ENCODE peak calls at places on chromosomes 2 and 18, in five cellular contexts. X is A172; I is stimulated activated CD4-positive, alpha-beta T cell treated with anti-CD3 and anti-CD28 coated beads, Interleukin-12 subunit alpha, Interleukin-12 subunit beta, amount 100 ng/mL, for 4 hours; U is midbrain; M is ELR. E is an unnamed sample.

GRCh38 chr2:189821953-189822748 is 37.9 kb downstream of the PMS1 start:
- DNase-seq in X (no peak), I (no peak), U (no peak), M (peak), E (no peak)

GRCh38 chr18:68480196-68480595 is 234.7 kb downstream of the TMX3 start:
- DNase-seq in X (no peak), I (no peak), U (no peak), M (no peak), E (no peak)

GRCh38 chr2:153622285-153622684 is 143.7 kb upstream of the RPRM start:
- DNase-seq in X (peak), I (no peak), U (no peak), M (peak), E (no peak)

GRCh38 chr18:12278765-12279682 is 24.9 kb downstream of the CIDEA start:
- DNase-seq in X (peak), I (no peak), U (peak), M (peak), E (no peak)

GRCh38 chr2:68880213-68880612 is 9.0 kb upstream of the BMP10 start:
- DNase-seq in X (peak), I (no peak), U (no peak), M (no peak), E (no peak)

GRCh38 chr18:10320848-10321247 is 133.6 kb upstream of the APCDD1 start:
- DNase-seq in X (no peak), I (no peak), U (no peak), M (peak), E (no peak)

GRCh38 chr2:221429741-221430491 is 142.2 kb downstream of the EPHA4 start:
- DNase-seq in X (no peak), I (no peak), U (no peak), M (peak), E (no peak)

GRCh38 chr18:23158884-23159820 is 23.9 kb downstream of the CABLES1 start:
- DNase-seq in X (no peak), I (no peak), U (no peak), M (no peak), E (no peak)

GRCh38 chr2:60386436-60386835 is 167.0 kb downstream of the BCL11A start:
- DNase-seq in X (no peak), I (no peak), U (no peak), M (peak), E (no peak)

GRCh38 chr2:170820647-170821630 is 4.3 kb downstream of the GAD1 start:
- DNase-seq in X (no peak), I (no peak), U (no peak), M (no peak), E (no peak)

GRCh38 chr2:139142252-139142651 is 362.1 kb upstream of the NXPH2 start:
- DNase-seq in X (peak), I (no peak), U (no peak), M (peak), E (no peak)

GRCh38 chr2:158717366-158718195 is 77.5 kb upstream of the DAPL1 start:
- DNase-seq in X (no peak), I (no peak), U (no peak), M (no peak), E (no peak)

GRCh38 chr2:192203876-192204275 is 9.1 kb upstream of the TMEFF2 start:
- DNase-seq in X (no peak), I (no peak), U (no peak), M (peak), E (no peak)

GRCh38 chr18:9740076-9740475 is 32.0 kb downstream of the RAB31 start:
- DNase-seq in X (peak), I (no peak), U (no peak), M (peak), E (no peak)

GRCh38 chr18:79526468-79527460 is 131.0 kb downstream of the NFATC1 start:
- DNase-seq in X (no peak), I (no peak), U (no peak), M (no peak), E (no peak)

GRCh38 chr2:228658998-228659397 is 477.5 kb upstream of the SPHKAP start:
- DNase-seq in X (peak), I (no peak), U (no peak), M (peak), E (no peak)

GRCh38 chr2:207706936-207707860 is 4.2 kb upstream of the CCNYL1 start:
- DNase-seq in X (no peak), I (no peak), U (no peak), M (no peak), E (no peak)

GRCh38 chr2:191870744-191871143 is 23.9 kb upstream of the CAVIN2 start:
- DNase-seq in X (no peak), I (no peak), U (no peak), M (peak), E (no peak)

GRCh38 chr2:157487271-157487610 is 43.4 kb upstream of the CYTIP start:
- DNase-seq in X (no peak), I (no peak), U (no peak), M (no peak), E (no peak)

GRCh38 chr18:73461038-73461779 is 593.4 kb upstream of the NETO1 start:
- DNase-seq in X (no peak), I (no peak), U (no peak), M (no peak), E (no peak)

GRCh38 chr2:62196278-62196901 is 475 bp downstream of the B3GNT2 start:
- DNase-seq in X (peak), I (peak), U (no peak), M (no peak), E (no peak)

GRCh38 chr2:66508358-66509071 is 73.6 kb downstream of the MEIS1 start:
- DNase-seq in X (no peak), I (no peak), U (no peak), M (peak), E (no peak)

GRCh38 chr2:102764083-102764482 is 2.3 kb downstream of the TMEM182 start:
- DNase-seq in X (no peak), I (no peak), U (no peak), M (no peak), E (no peak)

GRCh38 chr2:8059255-8059654 is 622.6 kb upstream of the ID2 start:
- DNase-seq in X (no peak), I (no peak), U (no peak), M (no peak), E (no peak)

GRCh38 chr2:176710657-176711197 is 441.5 kb downstream of the MTX2 start:
- DNase-seq in X (peak), I (no peak), U (no peak), M (no peak), E (no peak)

GRCh38 chr2:133420748-133421147 is 147.5 kb downstream of the NCKAP5 start:
- DNase-seq in X (no peak), I (no peak), U (no peak), M (no peak), E (no peak)

GRCh38 chr18:28792404-28793103 is 615.6 kb upstream of the CDH2 start:
- DNase-seq in X (peak), I (no peak), U (no peak), M (no peak), E (no peak)

GRCh38 chr2:208983476-208983875 is 440.4 kb upstream of the MAP2 start:
- DNase-seq in X (peak), I (no peak), U (no peak), M (no peak), E (no peak)

GRCh38 chr18:36809590-36810381 is 19.0 kb downstream of the TPGS2 start:
- DNase-seq in X (peak), I (peak), U (peak), M (peak), E (peak)

GRCh38 chr2:209719034-209719433 is 52.6 kb upstream of the UNC80 start:
- DNase-seq in X (no peak), I (no peak), U (no peak), M (no peak), E (no peak)

GRCh38 chr2:174245065-174245464 is 3.3 kb downstream of the OLA1 start:
- DNase-seq in X (no peak), I (no peak), U (no peak), M (no peak), E (no peak)

GRCh38 chr2:129055829-129056228 is 737.2 kb upstream of the HS6ST1 start:
- DNase-seq in X (no peak), I (no peak), U (no peak), M (no peak), E (no peak)

GRCh38 chr2:15693926-15694588 is 102.4 kb downstream of the DDX1 start:
- DNase-seq in X (no peak), I (no peak), U (no peak), M (no peak), E (no peak)

GRCh38 chr2:20675701-20676352 is 8.9 kb downstream of the GDF7 start:
- DNase-seq in X (peak), I (no peak), U (no peak), M (peak), E (peak)

GRCh38 chr18:49178736-49179135 is 228.0 kb upstream of the SMAD7 start:
- DNase-seq in X (no peak), I (no peak), U (peak), M (peak), E (no peak)

GRCh38 chr18:45522371-45522770 is 92.9 kb upstream of the SLC14A2 start:
- DNase-seq in X (no peak), I (no peak), U (no peak), M (no peak), E (no peak)

GRCh38 chr2:223970343-223971128 is 13.3 kb downstream of the MRPL44 start:
- DNase-seq in X (peak), I (peak), U (peak), M (peak), E (no peak)

GRCh38 chr18:41456791-41457190 is 498.2 kb upstream of the PIK3C3 start:
- DNase-seq in X (no peak), I (no peak), U (no peak), M (peak), E (no peak)

GRCh38 chr18:63292844-63293683 is 26.5 kb downstream of the BCL2 start:
- DNase-seq in X (no peak), I (no peak), U (no peak), M (no peak), E (no peak)

GRCh38 chr2:121034551-121034950 is 250.5 kb downstream of the TFCP2L1 start:
- DNase-seq in X (no peak), I (no peak), U (no peak), M (no peak), E (no peak)